ENCODE peak calls at places on chromosomes 5 and 9, in nine cellular contexts. B, A, N, K, O, X, G, V and M are unnamed samples.

GRCh38 chr9:100295240-100295639 is 57.5 kb downstream of the TEX10 start:
- DNase-seq in K (no peak), V (no peak), N (no peak), B (no peak), X (no peak), G (no peak), A (no peak), O (no peak), M (no peak)

GRCh38 chr5:149005077-149005892 is 57.6 kb downstream of the SH3TC2 start:
- DNase-seq in O (peak; percentile 52), N (peak; percentile 68), B (no peak), K (peak; percentile 31), X (peak; percentile 75), A (peak; percentile 72), V (no peak), G (peak; percentile 66), M (no peak)

GRCh38 chr9:129162901-129163670 is 15.0 kb downstream of the IER5L start:
- DNase-seq in X (peak; percentile 34), G (peak; percentile 22), V (no peak), K (no peak), B (no peak), N (peak; percentile 69), A (no peak), O (no peak), M (peak; percentile 30)

GRCh38 chr9:76773051-76773450 is 8.8 kb downstream of the PCA3 start:
- DNase-seq in N (no peak), O (no peak), X (no peak), A (no peak), K (no peak), B (no peak), V (no peak), G (no peak), M (no peak)

GRCh38 chr9:92059669-92060068 is 55.5 kb downstream of the SPTLC1 start:
- DNase-seq in V (no peak), A (no peak), X (no peak), K (peak; percentile 34), N (no peak), O (no peak), G (no peak), B (no peak), M (no peak)

GRCh38 chr5:40240671-40241070 is 439.0 kb upstream of the PTGER4 start:
- DNase-seq in B (no peak), V (no peak), K (no peak), A (no peak), O (no peak), N (no peak), X (no peak), G (no peak), M (no peak)

GRCh38 chr9:76297721-76298239 is 96.4 kb downstream of the RFK start:
- DNase-seq in G (peak; percentile 33), B (no peak), A (no peak), N (peak; percentile 51), V (no peak), X (no peak), O (no peak), K (peak; percentile 26), M (peak; percentile 74)

GRCh38 chr9:99752710-99753109 is 69.0 kb upstream of the NR4A3 start:
- DNase-seq in V (no peak), K (no peak), G (peak; percentile 54), X (no peak), N (peak; percentile 94), A (peak; percentile 89), O (peak; percentile 32), B (no peak), M (peak; percentile 48)

GRCh38 chr9:34797367-34797766 is 87.4 kb upstream of the CCL21 start:
- DNase-seq in B (no peak), O (no peak), A (no peak), G (no peak), N (no peak), X (no peak), K (no peak), V (no peak), M (no peak)

GRCh38 chr9:95511232-95511951 is 5.4 kb downstream of the PTCH1 start:
- DNase-seq in V (no peak), B (peak; percentile 66), X (peak; percentile 61), A (peak; percentile 67), O (peak; percentile 56), K (peak; percentile 88), G (peak; percentile 70), N (peak; percentile 81), M (peak; percentile 89)

GRCh38 chr5:136051486-136052220 is 22.9 kb downstream of the TGFBI start:
- DNase-seq in A (no peak), G (no peak), K (no peak), V (no peak), B (no peak), N (no peak), X (no peak), O (no peak), M (peak; percentile 30)

GRCh38 chr9:126357074-126357473 is 30.4 kb downstream of the MVB12B start:
- DNase-seq in X (no peak), A (peak; percentile 44), K (no peak), B (no peak), V (no peak), O (peak; percentile 59), N (no peak), G (no peak), M (no peak)

GRCh38 chr5:96721351-96721970 is 59.3 kb downstream of the CAST start:
- DNase-seq in B (no peak), K (no peak), A (no peak), X (no peak), O (no peak), N (peak; percentile 76), G (peak; percentile 62), V (no peak), M (no peak)

GRCh38 chr5:128498844-128499455 is 39.1 kb downstream of the FBN2 start:
- DNase-seq in N (peak; percentile 80), V (no peak), O (peak; percentile 70), A (peak; percentile 20), K (peak; percentile 67), B (peak; percentile 19), X (no peak), G (peak; percentile 79), M (peak; percentile 88)

DNA sequence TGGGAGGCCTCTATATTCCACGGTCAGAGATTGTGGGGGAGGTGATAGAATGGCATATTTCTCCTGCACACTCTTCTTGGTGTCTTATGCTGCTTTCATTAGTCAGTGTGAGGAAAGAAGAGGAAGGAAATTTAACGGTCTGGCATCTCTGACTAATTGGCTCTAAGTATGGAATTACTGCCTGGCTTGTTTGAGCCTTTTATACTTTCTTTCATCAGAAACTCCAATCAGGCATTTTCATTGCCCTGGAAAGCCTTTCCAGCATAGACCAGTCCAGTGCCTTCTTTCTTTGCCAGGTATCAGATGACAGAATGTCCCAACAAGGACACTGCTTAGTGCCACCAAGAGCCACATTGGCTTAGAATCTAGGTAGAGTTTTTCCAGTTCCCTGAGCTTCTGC is 30.2 kb downstream of the CYSTM1 start:
- DNase-seq in N (peak; percentile 69), K (no peak), X (no peak), A (no peak), G (no peak), O (no peak), B (no peak), V (no peak), M (peak; percentile 15)
- H3K4me2 ChIP-seq in N (peak overlapping the region; percentile 30), K (no peak overlapping the region), X (no peak overlapping the region), A (no peak overlapping the region), G (no peak overlapping the region), O (no peak overlapping the region), B (no peak overlapping the region), V (no peak overlapping the region), M (peak overlapping the region; percentile 14)

GRCh38 chr5:124655943-124656459 is 90.4 kb downstream of the ZNF608 start:
- DNase-seq in A (peak; percentile 88), V (no peak), K (peak; percentile 81), X (peak; percentile 97), B (peak; percentile 75), N (peak; percentile 86), O (peak; percentile 87), G (peak; percentile 94), M (no peak)

GRCh38 chr5:124661317-124662141 is 84.9 kb downstream of the ZNF608 start:
- DNase-seq in V (no peak), A (peak; percentile 82), N (peak; percentile 82), B (no peak), O (peak; percentile 67), K (peak; percentile 85), X (peak; percentile 98), G (peak; percentile 92), M (no peak)

GRCh38 chr5:124659798-124660197 is 86.6 kb downstream of the ZNF608 start:
- DNase-seq in N (no peak), G (no peak), A (no peak), B (no peak), V (no peak), X (no peak), K (no peak), O (no peak), M (no peak)

GRCh38 chr5:124660229-124661093 is 86.0 kb downstream of the ZNF608 start:
- DNase-seq in G (no peak), V (no peak), A (peak; percentile 74), X (peak; percentile 91), B (no peak), K (no peak), O (peak; percentile 67), N (no peak), M (no peak)

GRCh38 chr5:124658867-124659557 is 87.4 kb downstream of the ZNF608 start:
- DNase-seq in X (no peak), N (peak; percentile 13), O (no peak), A (no peak), V (no peak), B (peak; percentile 29), G (no peak), K (no peak), M (no peak)
- H3K4me1 ChIP-seq in X (peaks cover 87% of the 10 kb centered on the region), N (peaks cover 63% of the 10 kb centered on the region), O (peaks cover 45% of the 10 kb centered on the region), A (peaks cover 63% of the 10 kb centered on the region), V (peaks cover 25% of the 10 kb centered on the region), B (peaks cover 91% of the 10 kb centered on the region), G (peaks cover 38% of the 10 kb centered on the region), K (peaks cover 79% of the 10 kb centered on the region), M (peaks cover 38% of the 10 kb centered on the region)

GRCh38 chr5:67163231-67163756 is 33.3 kb downstream of the CD180 start:
- DNase-seq in V (peak; percentile 70), K (no peak), G (no peak), B (no peak), X (no peak), O (no peak), A (no peak), N (no peak), M (no peak)

GRCh38 chr5:67156976-67157583 is 39.5 kb downstream of the CD180 start:
- DNase-seq in A (peak; percentile 35), V (peak; percentile 40), X (no peak), K (peak; percentile 51), O (peak; percentile 63), B (peak; percentile 68), G (peak; percentile 32), N (peak; percentile 50), M (no peak)

GRCh38 chr5:67161767-67162166 is 34.8 kb downstream of the CD180 start:
- DNase-seq in N (no peak), V (no peak), G (no peak), K (no peak), B (no peak), O (no peak), A (no peak), X (no peak), M (no peak)

GRCh38 chr5:67163863-67164595 is 32.6 kb downstream of the CD180 start:
- DNase-seq in A (no peak), N (no peak), X (no peak), G (no peak), K (no peak), B (no peak), O (no peak), V (peak; percentile 33), M (no peak)

GRCh38 chr5:67160985-67161384 is 35.6 kb downstream of the CD180 start:
- DNase-seq in V (no peak), N (peak; percentile 92), O (peak; percentile 87), B (no peak), K (no peak), A (peak; percentile 85), G (peak; percentile 57), X (peak; percentile 92), M (peak; percentile 95)
- H3K4me2 ChIP-seq in V (no peak overlapping the region), N (peak overlapping the region; percentile 44), O (peak overlapping the region; percentile 78), B (no peak overlapping the region), K (no peak overlapping the region), A (peak overlapping the region; percentile 46), G (no peak overlapping the region), X (peak overlapping the region; percentile 53), M (no peak overlapping the region)

GRCh38 chr5:55441954-55442353 is 92.8 kb downstream of the PLPP1 start:
- DNase-seq in V (no peak), X (no peak), G (no peak), O (no peak), K (no peak), A (peak; percentile 13), N (no peak), B (no peak), M (no peak)
- H3K4me1 ChIP-seq in V (peaks cover 16% of the 10 kb centered on the region), X (peaks cover 24% of the 10 kb centered on the region), G (peaks cover 16% of the 10 kb centered on the region), O (peaks cover 23% of the 10 kb centered on the region), K (peaks cover 28% of the 10 kb centered on the region), A (peaks cover 25% of the 10 kb centered on the region), N (peaks cover 39% of the 10 kb centered on the region), B (no peaks in the 10 kb centered on the region), M (peaks cover 31% of the 10 kb centered on the region)